ENCODE peak calls at places on chromosomes 11 and 22, in six cellular contexts. J is sigmoid colon, E is tibial nerve, H is Peyer's patch, V is right lobe of liver, Z is heart left ventricle. Y is an unnamed sample.
A peak's percentile ranks its signal among the peaks of the same experiment; 100 is the strongest.

GRCh38 chr11:15886866-15887265 is 469.5 kb downstream of the SOX6 start:
- DNase-seq in J (no peak), E (no peak), H (no peak), V (no peak), Z (no peak), Y (no peak)

GRCh38 chr11:32094931-32095330 is 4.1 kb downstream of the RCN1 start:
- DNase-seq in J (no peak), E (no peak), H (no peak), V (no peak), Z (no peak), Y (no peak)

GRCh38 chr11:67634366-67635230 is 4.9 kb upstream of the NUDT8 start:
- DNase-seq in J (peak; percentile 54), E (no peak), H (peak; percentile 84), V (no peak), Z (no peak), Y (no peak)

GRCh38 chr22:23228503-23228902 is 48.2 kb downstream of the BCR start:
- DNase-seq in J (no peak), E (no peak), H (no peak), V (no peak), Z (no peak), Y (no peak)

GRCh38 chr22:30268331-30268730 is 1.7 kb upstream of the OSM start:
- DNase-seq in J (no peak), E (no peak), H (no peak), V (no peak), Z (no peak), Y (no peak)

GRCh38 chr11:12060385-12060980 is 49.9 kb upstream of the MICAL2 start:
- DNase-seq in J (peak; percentile 33), E (no peak), H (peak; percentile 9), V (no peak), Z (no peak), Y (no peak)

GRCh38 chr22:19818264-19819208 is 36.1 kb downstream of the GNB1L start:
- DNase-seq in J (no peak), E (no peak), H (peak; percentile 39), V (no peak), Z (no peak), Y (no peak)

GRCh38 chr11:107792049-107792443 is 66.5 kb downstream of the SLC35F2 start:
- DNase-seq in J (no peak), E (no peak), H (no peak), V (no peak), Z (no peak), Y (no peak)

GRCh38 chr11:57290288-57290687 is 34.5 kb downstream of the TNKS1BP1 start:
- DNase-seq in J (no peak), E (no peak), H (no peak), V (no peak), Z (no peak), Y (no peak)

GRCh38 chr11:7592706-7593105 is 78.9 kb downstream of the PPFIBP2 start:
- DNase-seq in J (no peak), E (no peak), H (no peak), V (peak; percentile 79), Z (peak; percentile 60), Y (no peak)

GRCh38 chr11:911031-911889 is 650 bp upstream of the CHID1 start:
- DNase-seq in J (no peak), E (no peak), H (peak; percentile 59), V (no peak), Z (peak; percentile 53), Y (peak; percentile 70)

GRCh38 chr11:910589-911030 is at the start of gene CHID1:
- DNase-seq in J (peak; percentile 90), E (peak; percentile 67), H (peak; percentile 93), V (peak; percentile 92), Z (peak; percentile 89), Y (peak; percentile 87)

GRCh38 chr11:911890-912219 is 1.2 kb upstream of the CHID1 start:
- DNase-seq in J (no peak), E (no peak), H (no peak), V (no peak), Z (no peak), Y (no peak)

GRCh38 chr11:913043-913442 is 2.4 kb upstream of the CHID1 start:
- DNase-seq in J (no peak), E (no peak), H (no peak), V (no peak), Z (no peak), Y (no peak)

GRCh38 chr11:912266-912665 is 1.7 kb upstream of the CHID1 start:
- DNase-seq in J (no peak), E (no peak), H (no peak), V (no peak), Z (no peak), Y (peak; percentile 39)
- TF ChIP-seq POLR2A in J (no peak), E (no peak), H (no peak), V (no peak), Z (no peak), Y (no peak)

DNA sequence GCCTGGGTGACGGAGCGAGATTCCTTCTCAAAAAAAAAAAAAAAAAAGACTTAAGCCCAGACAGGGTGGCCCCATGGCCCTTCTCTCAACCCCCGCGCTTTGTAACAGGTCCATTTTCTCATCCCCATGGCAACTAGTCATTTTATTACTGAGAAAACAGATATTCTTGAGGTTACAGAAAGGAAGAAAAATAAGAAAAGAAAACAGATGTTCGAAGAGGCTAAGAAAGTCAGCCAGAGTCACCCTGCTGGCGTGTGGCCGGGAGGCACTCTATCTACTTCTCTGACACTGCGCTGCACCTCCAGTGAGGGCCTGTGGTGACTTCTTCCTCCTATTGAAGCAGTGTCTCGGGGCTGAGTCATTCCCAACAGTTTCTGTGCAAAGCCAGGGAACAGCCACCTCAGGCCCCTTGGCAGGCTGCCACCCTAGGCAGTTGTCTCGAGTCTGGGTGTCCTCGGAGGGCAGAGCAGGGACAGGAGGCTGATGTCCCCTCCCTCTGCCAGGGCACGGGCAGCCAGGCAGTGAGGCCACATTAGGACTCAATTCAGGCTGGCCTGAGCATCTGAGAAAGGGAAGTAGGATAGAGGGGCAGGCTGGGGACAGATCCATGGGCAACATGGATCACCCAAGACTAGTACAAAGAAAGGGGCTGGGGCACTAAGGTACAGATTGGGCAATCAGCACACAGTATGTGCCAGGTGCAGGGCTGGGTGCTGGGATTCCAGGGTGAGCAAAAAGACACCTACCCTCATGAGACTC is 16.4 kb upstream of the SYVN1 start:
- DNase-seq in J (peak; percentile 90), E (peak; percentile 59), H (peak; percentile 93), V (peak; percentile 92), Z (peak; percentile 92), Y (peak; percentile 85)
- TF ChIP-seq POLR2A in J (no peak), E (no peak), H (no peak), V (no peak), Z (no peak), Y (peak; percentile 80)

DNA sequence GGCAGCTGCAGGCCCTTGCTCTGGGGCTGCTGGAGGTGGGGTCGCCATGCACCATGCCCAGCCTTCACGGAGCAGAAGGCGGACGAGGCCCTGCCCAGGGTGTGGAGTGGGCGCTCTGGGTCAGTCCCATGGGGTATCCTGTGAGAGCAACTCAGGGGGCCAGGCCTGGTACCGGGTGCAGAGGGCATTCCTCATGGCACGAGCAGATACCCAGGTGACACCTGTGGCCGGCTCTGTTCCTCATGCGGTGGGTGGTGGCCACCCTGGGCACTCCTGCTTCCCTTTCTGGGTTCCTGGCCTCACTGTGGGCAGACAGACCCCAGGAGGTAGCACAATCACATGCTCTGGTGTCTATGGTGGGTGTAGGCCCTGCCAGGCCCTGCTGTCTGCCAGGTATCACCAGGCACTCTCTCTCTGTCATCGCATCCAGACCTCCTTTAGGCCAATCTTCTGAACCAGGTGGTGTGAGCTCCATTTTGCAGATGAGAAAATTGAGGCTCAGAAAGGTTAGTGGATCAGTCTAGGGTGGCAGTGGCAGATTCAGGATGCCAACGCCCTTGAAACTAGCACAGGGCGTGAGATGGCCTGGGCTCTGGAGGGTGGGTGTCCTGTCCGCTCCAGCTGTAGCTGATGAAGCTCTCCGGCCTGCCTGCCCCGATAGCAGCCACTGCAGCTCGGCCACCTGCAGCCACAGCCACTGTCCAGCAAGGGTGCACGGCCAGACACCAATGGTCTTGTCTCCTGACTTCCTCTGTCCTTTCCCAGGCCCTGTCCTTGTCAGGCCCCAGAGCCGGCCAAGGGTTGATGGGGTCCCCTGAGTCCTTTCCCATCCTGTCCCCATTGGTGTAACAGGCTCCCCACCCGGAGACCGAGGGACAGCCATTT is 15.1 kb downstream of the DGKZ start:
- DNase-seq in J (no peak), E (no peak), H (no peak), V (no peak), Z (no peak), Y (no peak)
- TF ChIP-seq POLR2A in J (no peak), E (no peak), H (no peak), V (no peak), Z (no peak), Y (no peak)

GRCh38 chr11:75142714-75143419 is 8.0 kb upstream of the SLCO2B1 start:
- DNase-seq in J (peak; percentile 88), E (peak; percentile 54), H (peak; percentile 89), V (peak; percentile 70), Z (peak; percentile 88), Y (peak; percentile 74)
- TF ChIP-seq POLR2A in J (no peak), E (no peak), H (no peak), V (no peak), Z (no peak), Y (no peak)

DNA sequence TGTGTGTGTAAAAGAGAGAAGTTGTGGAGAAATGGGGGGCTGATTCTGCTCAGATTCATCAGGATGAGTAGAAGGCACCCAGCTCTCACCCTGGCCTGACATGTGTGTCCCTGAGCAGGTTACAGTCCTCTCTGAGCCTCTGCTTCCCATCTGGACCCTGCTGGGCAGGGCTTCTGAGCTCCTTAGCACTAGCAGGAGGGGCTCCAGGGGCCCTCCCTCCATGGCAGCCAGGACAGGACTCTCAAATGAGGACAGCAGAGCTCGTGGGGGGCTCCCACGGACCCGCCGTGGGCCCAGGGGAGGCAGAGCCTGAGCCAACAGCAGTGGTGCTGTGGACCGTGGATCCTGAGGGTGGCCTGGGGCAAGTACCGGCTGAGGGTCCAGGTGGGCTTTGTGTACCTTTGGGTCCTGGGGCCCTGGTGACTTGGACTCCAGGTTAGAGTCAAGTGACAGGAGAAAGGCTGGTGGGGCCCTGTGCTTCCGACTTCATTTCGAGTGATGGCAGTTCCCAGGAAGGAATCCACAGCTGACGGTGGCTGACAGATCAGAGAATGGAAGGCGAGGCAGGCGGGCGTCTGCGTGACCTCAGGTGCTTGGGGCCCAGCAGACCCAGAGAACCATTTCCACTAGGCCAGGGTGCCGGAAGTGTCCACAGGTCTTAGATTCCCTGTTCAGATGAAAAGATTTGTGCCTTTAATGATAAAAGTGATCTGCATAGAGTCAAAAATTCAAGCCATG is 21.9 kb downstream of the NEAT1 start:
- DNase-seq in J (peak; percentile 76), E (peak; percentile 19), H (peak; percentile 51), V (peak; percentile 79), Z (no peak), Y (no peak)
- TF ChIP-seq POLR2A in J (no peak), E (peak; percentile 5), H (no peak), V (peak; percentile 4), Z (no peak), Y (peak; percentile 15)

DNA sequence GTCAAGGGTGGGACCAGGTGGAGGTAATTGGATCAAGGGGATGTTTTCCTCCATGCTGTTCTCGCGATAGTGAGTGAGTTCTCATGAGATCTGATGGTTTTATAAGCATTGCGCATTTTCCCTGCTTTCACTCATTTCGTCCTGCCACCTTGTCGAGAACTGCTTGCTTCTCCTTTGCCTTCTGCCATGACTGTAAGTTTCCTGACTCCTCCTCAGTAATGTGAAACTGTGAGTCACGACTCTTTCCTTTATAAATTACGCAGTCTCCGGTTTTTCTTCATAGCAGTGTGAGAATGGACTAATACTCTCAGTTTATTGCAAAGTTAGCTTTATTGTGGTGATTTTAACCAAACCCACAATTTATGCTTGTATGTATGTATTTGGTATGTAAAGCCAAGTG is 878.5 kb upstream of the ANO3 start:
- DNase-seq in J (no peak), E (no peak), H (no peak), V (no peak), Z (no peak), Y (no peak)
- TF ChIP-seq POLR2A in J (no peak), E (no peak), H (no peak), V (no peak), Z (no peak), Y (no peak)